ENCODE peak calls at places on chromosomes 13 and 19, in six cellular contexts. One of them, this sample, is unnamed.

GRCh38 chr13:113763961-113764792 is 5.2 kb downstream of the TMEM255B start:
- DNase-seq in neuronal stem cell: no peak
- DNase-seq in fibroblast of lung: no peak
- DNase-seq in mesenchymal stem cell: no peak
- DNase-seq in GM23248: no peak
- DNase-seq in PC-3: no peak
- DNase-seq in this sample: no peak

GRCh38 chr19:35879770-35880317 is 11.5 kb downstream of the APLP1 start:
- DNase-seq in PC-3: peak; percentile 87
- DNase-seq in fibroblast of lung: peak; percentile 85
- DNase-seq in mesenchymal stem cell: peak; percentile 94
- DNase-seq in neuronal stem cell: peak; percentile 90
- DNase-seq in GM23248: peak; percentile 99
- DNase-seq in this sample: peak; percentile 96

GRCh38 chr19:6802336-6803035 is 30.0 kb downstream of the VAV1 start:
- DNase-seq in neuronal stem cell: no peak
- DNase-seq in GM23248: no peak
- DNase-seq in PC-3: peak; percentile 24
- DNase-seq in fibroblast of lung: no peak
- DNase-seq in mesenchymal stem cell: no peak
- DNase-seq in this sample: no peak

GRCh38 chr13:34733720-34734119 is 208.3 kb upstream of the NBEA start:
- DNase-seq in mesenchymal stem cell: peak; percentile 24
- DNase-seq in neuronal stem cell: peak; percentile 27
- DNase-seq in GM23248: peak; percentile 58
- DNase-seq in fibroblast of lung: peak; percentile 47
- DNase-seq in PC-3: no peak
- DNase-seq in this sample: peak; percentile 88

GRCh38 chr13:27053902-27054595 is 117.6 kb downstream of the USP12 start:
- DNase-seq in neuronal stem cell: no peak
- DNase-seq in mesenchymal stem cell: peak; percentile 70
- DNase-seq in fibroblast of lung: peak; percentile 90
- DNase-seq in GM23248: peak; percentile 94
- DNase-seq in PC-3: peak; percentile 91
- DNase-seq in this sample: peak; percentile 77

GRCh38 chr13:94233401-94233800 is 246.1 kb downstream of the DCT start:
- DNase-seq in PC-3: peak; percentile 80
- DNase-seq in mesenchymal stem cell: peak; percentile 89
- DNase-seq in neuronal stem cell: no peak
- DNase-seq in GM23248: peak; percentile 94
- DNase-seq in fibroblast of lung: peak; percentile 93
- DNase-seq in this sample: peak; percentile 93

GRCh38 chr13:24306632-24307031 is 2.7 kb upstream of the C1QTNF9 start:
- DNase-seq in neuronal stem cell: no peak
- DNase-seq in PC-3: peak; percentile 67
- DNase-seq in mesenchymal stem cell: peak; percentile 31
- DNase-seq in fibroblast of lung: peak; percentile 49
- DNase-seq in GM23248: peak; percentile 66
- DNase-seq in this sample: peak; percentile 39

GRCh38 chr19:19096641-19097627 is 33.1 kb downstream of the SLC25A42 start:
- DNase-seq in mesenchymal stem cell: no peak
- DNase-seq in PC-3: no peak
- DNase-seq in fibroblast of lung: no peak
- DNase-seq in neuronal stem cell: no peak
- DNase-seq in GM23248: no peak
- DNase-seq in this sample: no peak

GRCh38 chr19:31974941-31975340 is 370.5 kb upstream of the ZNF507 start:
- DNase-seq in mesenchymal stem cell: no peak
- DNase-seq in PC-3: no peak
- DNase-seq in neuronal stem cell: no peak
- DNase-seq in fibroblast of lung: no peak
- DNase-seq in GM23248: no peak
- DNase-seq in this sample: no peak

GRCh38 chr19:55212447-55212846 is 3.1 kb upstream of the PTPRH start:
- DNase-seq in fibroblast of lung: no peak
- DNase-seq in mesenchymal stem cell: no peak
- DNase-seq in neuronal stem cell: no peak
- DNase-seq in PC-3: peak; percentile 95
- DNase-seq in GM23248: no peak
- DNase-seq in this sample: no peak

GRCh38 chr19:28289294-28290063 is 923.5 kb downstream of the UQCRFS1 start:
- DNase-seq in mesenchymal stem cell: no peak
- DNase-seq in PC-3: no peak
- DNase-seq in GM23248: peak; percentile 89
- DNase-seq in fibroblast of lung: peak; percentile 77
- DNase-seq in neuronal stem cell: no peak
- DNase-seq in this sample: peak; percentile 1

GRCh38 chr13:25678398-25678797 is 306.6 kb downstream of the ATP8A2 start:
- DNase-seq in GM23248: no peak
- DNase-seq in PC-3: no peak
- DNase-seq in mesenchymal stem cell: no peak
- DNase-seq in neuronal stem cell: no peak
- DNase-seq in fibroblast of lung: no peak
- DNase-seq in this sample: no peak

GRCh38 chr13:100506154-100506553 is 82.4 kb downstream of the GGACT start:
- DNase-seq in mesenchymal stem cell: no peak
- DNase-seq in PC-3: no peak
- DNase-seq in neuronal stem cell: no peak
- DNase-seq in fibroblast of lung: no peak
- DNase-seq in GM23248: no peak
- DNase-seq in this sample: no peak

GRCh38 chr19:43812689-43813088 is 10.4 kb upstream of the LYPD5 start:
- DNase-seq in fibroblast of lung: no peak
- DNase-seq in neuronal stem cell: no peak
- DNase-seq in PC-3: no peak
- DNase-seq in GM23248: no peak
- DNase-seq in mesenchymal stem cell: no peak
- DNase-seq in this sample: no peak

GRCh38 chr19:18613589-18614234 is 1.0 kb downstream of the TMEM59L start:
- DNase-seq in neuronal stem cell: no peak
- DNase-seq in GM23248: no peak
- DNase-seq in fibroblast of lung: no peak
- DNase-seq in PC-3: no peak
- DNase-seq in mesenchymal stem cell: no peak
- DNase-seq in this sample: no peak

GRCh38 chr13:33153421-33154381 is 131.9 kb downstream of the STARD13 start:
- DNase-seq in GM23248: peak; percentile 47
- DNase-seq in mesenchymal stem cell: no peak
- DNase-seq in PC-3: peak; percentile 36
- DNase-seq in neuronal stem cell: no peak
- DNase-seq in fibroblast of lung: peak; percentile 62
- DNase-seq in this sample: peak; percentile 32

GRCh38 chr13:95643471-95643813 is 1.1 kb downstream of the DZIP1 start:
- DNase-seq in neuronal stem cell: peak; percentile 18
- DNase-seq in mesenchymal stem cell: peak; percentile 70
- DNase-seq in fibroblast of lung: peak; percentile 56
- DNase-seq in GM23248: peak; percentile 58
- DNase-seq in PC-3: no peak
- DNase-seq in this sample: peak; percentile 68

GRCh38 chr19:41310031-41310831 is at the start of gene CCDC97:
- DNase-seq in neuronal stem cell: peak; percentile 91
- DNase-seq in mesenchymal stem cell: peak; percentile 91
- DNase-seq in fibroblast of lung: peak; percentile 83
- DNase-seq in GM23248: peak; percentile 91
- DNase-seq in PC-3: peak; percentile 78
- DNase-seq in this sample: peak; percentile 94
- H3K4me1 ChIP-seq in neuronal stem cell: no peaks in the 10 kb centered on the region
- H3K4me1 ChIP-seq in mesenchymal stem cell: peaks cover 18% of the 10 kb centered on the region
- H3K4me1 ChIP-seq in fibroblast of lung: peaks cover 8% of the 10 kb centered on the region
- H3K4me1 ChIP-seq in GM23248: peaks cover 21% of the 10 kb centered on the region
- H3K4me1 ChIP-seq in PC-3: peaks cover 10% of the 10 kb centered on the region
- H3K4me1 ChIP-seq in this sample: peaks cover 27% of the 10 kb centered on the region

GRCh38 chr19:4284176-4284958 is 5.3 kb downstream of the SHD start:
- DNase-seq in PC-3: peak; percentile 48
- DNase-seq in neuronal stem cell: no peak
- DNase-seq in GM23248: peak; percentile 27
- DNase-seq in mesenchymal stem cell: no peak
- DNase-seq in fibroblast of lung: no peak
- DNase-seq in this sample: no peak
- H3K4me3 ChIP-seq in PC-3: no peak overlapping the region
- H3K4me3 ChIP-seq in neuronal stem cell: no peak overlapping the region
- H3K4me3 ChIP-seq in GM23248: no peak overlapping the region
- H3K4me3 ChIP-seq in mesenchymal stem cell: no peak overlapping the region
- H3K4me3 ChIP-seq in fibroblast of lung: no peak overlapping the region
- H3K4me3 ChIP-seq in this sample: no peak overlapping the region

DNA sequence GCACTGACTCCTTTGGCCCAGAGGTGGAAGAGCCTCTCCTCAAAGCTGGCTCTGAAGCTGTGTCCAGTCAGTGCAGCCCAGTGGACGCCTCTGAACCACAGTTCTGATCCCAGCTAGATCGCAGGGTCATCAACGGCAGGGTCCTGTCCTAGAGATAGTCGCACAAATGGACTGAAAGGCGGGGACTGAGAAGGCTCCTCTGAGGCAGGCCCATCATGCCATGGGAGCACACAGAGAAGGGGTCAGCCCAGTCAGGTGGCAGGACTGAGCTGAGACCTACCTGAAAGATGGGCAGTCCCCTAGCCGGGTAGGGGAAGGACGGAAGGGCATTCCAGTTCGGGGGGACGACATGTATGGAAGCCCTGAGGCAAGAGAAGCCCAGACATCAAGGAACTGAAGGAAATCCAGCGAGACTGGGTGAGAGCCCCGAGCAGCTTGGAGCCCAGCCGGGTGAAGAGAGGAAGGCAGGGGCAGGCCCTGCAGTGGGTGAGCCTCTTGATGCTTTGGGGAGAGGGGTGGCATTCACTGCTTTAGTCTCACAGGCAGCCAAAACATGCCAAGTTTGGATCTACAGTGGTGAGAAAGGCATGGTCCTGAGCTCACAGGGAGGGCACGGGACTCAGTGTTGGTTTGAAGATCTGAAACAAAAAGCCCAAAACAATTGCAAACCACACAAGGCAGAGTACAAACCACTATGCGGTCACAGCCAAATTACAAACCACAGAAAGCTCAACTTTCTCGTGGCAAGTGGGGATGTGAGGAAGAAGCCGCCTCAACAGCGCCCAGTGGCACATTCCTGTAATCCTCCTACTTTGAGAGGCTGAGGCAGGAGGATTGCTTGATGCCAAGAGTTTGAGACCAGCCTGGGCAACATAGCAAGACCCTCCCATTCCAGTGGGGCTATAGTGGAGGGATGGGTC is 10.0 kb downstream of the CALM3 start:
- DNase-seq in neuronal stem cell: no peak
- DNase-seq in mesenchymal stem cell: no peak
- DNase-seq in GM23248: no peak
- DNase-seq in fibroblast of lung: peak; percentile 71
- DNase-seq in PC-3: no peak
- DNase-seq in this sample: no peak
- H3K9ac ChIP-seq in neuronal stem cell: no peak overlapping the region
- H3K9ac ChIP-seq in mesenchymal stem cell: no peak overlapping the region
- H3K9ac ChIP-seq in GM23248: no peak overlapping the region
- H3K9ac ChIP-seq in fibroblast of lung: no peak overlapping the region
- H3K9ac ChIP-seq in PC-3: no peak overlapping the region
- H3K9ac ChIP-seq in this sample: no peak overlapping the region

DNA sequence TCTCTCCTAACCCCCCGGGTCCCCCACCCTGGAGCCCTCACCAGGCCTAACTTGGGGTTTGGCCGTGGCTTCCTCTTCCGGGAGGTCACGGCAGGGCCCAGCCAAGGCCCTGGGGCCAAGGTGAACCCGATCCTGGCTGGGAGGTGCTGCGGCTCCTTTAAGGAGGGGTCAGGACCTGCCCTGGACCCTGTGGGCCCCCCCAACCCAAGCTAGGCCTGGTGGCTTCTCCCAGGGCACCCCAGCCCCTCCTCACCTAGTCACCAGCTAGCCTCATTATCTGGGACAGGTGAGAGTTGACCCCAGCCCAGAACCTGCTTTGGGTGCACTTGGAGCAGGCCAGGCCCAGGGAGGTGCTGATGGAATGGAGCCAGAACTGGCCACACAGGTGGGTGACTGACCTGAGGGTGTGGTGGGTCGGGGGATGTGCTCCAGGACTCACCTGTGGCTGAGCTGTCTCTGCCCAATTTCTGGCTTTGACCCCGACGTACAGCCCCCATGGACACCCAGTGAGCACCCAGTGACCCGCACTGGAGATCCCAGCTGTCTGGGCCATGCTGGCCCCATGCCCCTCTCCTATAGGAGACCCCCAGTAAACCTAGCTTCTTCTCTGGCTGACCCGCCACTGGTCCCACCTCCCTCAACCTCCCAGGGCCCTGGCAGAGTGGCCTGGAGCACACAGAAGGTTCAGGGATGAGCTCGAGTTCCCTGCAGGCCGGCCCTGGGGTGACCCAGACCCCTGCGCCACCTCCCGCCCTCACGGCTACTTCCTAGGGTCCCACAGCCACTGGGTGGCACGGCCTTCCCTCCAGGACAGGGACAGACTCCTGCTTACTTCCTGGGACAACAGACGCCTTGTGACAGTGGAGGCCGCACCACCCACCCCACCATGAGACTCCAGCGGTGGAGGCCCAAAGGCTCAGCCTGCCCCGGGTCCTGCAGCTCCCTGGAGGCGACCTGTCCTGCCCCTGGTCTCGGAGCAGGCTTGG is 6.7 kb upstream of the MKNK2 start:
- DNase-seq in fibroblast of lung: no peak
- DNase-seq in mesenchymal stem cell: no peak
- DNase-seq in GM23248: no peak
- DNase-seq in neuronal stem cell: no peak
- DNase-seq in PC-3: no peak
- DNase-seq in this sample: no peak
- H3K4me1 ChIP-seq in fibroblast of lung: peaks cover 31% of the 10 kb centered on the region
- H3K4me1 ChIP-seq in mesenchymal stem cell: peaks cover 60% of the 10 kb centered on the region
- H3K4me1 ChIP-seq in GM23248: peaks cover 33% of the 10 kb centered on the region
- H3K4me1 ChIP-seq in neuronal stem cell: peaks cover 40% of the 10 kb centered on the region
- H3K4me1 ChIP-seq in PC-3: peaks cover 41% of the 10 kb centered on the region
- H3K4me1 ChIP-seq in this sample: peaks cover 44% of the 10 kb centered on the region

GRCh38 chr13:75647126-75647784 is 11.1 kb downstream of the LMO7 start:
- DNase-seq in PC-3: no peak
- DNase-seq in fibroblast of lung: peak; percentile 62
- DNase-seq in neuronal stem cell: no peak
- DNase-seq in mesenchymal stem cell: no peak
- DNase-seq in GM23248: peak; percentile 53
- DNase-seq in this sample: peak; percentile 69
- H3K4me3 ChIP-seq in PC-3: no peak overlapping the region
- H3K4me3 ChIP-seq in fibroblast of lung: no peak overlapping the region
- H3K4me3 ChIP-seq in neuronal stem cell: no peak overlapping the region
- H3K4me3 ChIP-seq in mesenchymal stem cell: no peak overlapping the region
- H3K4me3 ChIP-seq in GM23248: peak overlapping the region; percentile 0
- H3K4me3 ChIP-seq in this sample: peak overlapping the region; percentile 28

GRCh38 chr19:4428326-4428975 is 26.0 kb downstream of the CHAF1A start:
- DNase-seq in PC-3: no peak
- DNase-seq in fibroblast of lung: no peak
- DNase-seq in GM23248: no peak
- DNase-seq in neuronal stem cell: no peak
- DNase-seq in mesenchymal stem cell: no peak
- DNase-seq in this sample: no peak
- H3K9ac ChIP-seq in PC-3: no peak overlapping the region
- H3K9ac ChIP-seq in fibroblast of lung: no peak overlapping the region
- H3K9ac ChIP-seq in GM23248: no peak overlapping the region
- H3K9ac ChIP-seq in neuronal stem cell: no peak overlapping the region
- H3K9ac ChIP-seq in mesenchymal stem cell: no peak overlapping the region
- H3K9ac ChIP-seq in this sample: no peak overlapping the region